ENCODE peak calls at places on chromosome 19, in five cellular contexts. O is transverse colon, A is ovary, Q is Peyer's patch, D is testis. S is an unnamed sample.

GRCh38 chr19:13122980-13123957 is 5.2 kb downstream of the NACC1 start:
- DNase-seq in O (no peak), D (no peak), Q (no peak), A (no peak), S (no peak)

GRCh38 chr19:34430738-34431625 is 2.8 kb downstream of the UBA2 start:
- DNase-seq in Q (no peak), O (no peak), D (no peak), A (no peak), S (no peak)

GRCh38 chr19:29404015-29404414 is 121.8 kb upstream of the VSTM2B start:
- DNase-seq in O (no peak), A (no peak), D (no peak), Q (no peak), S (no peak)

GRCh38 chr19:19531951-19532805 is 3.5 kb downstream of the YJEFN3 start:
- DNase-seq in O (peak), D (peak), Q (peak), A (peak), S (peak)

GRCh38 chr19:47019431-47020041 is at the start of gene NPAS1:
- DNase-seq in A (no peak), O (no peak), Q (no peak), D (no peak), S (no peak)

GRCh38 chr19:48614436-48615144 is at the start of gene FAM83E:
- DNase-seq in O (peak), D (no peak), Q (peak), A (no peak), S (peak)

GRCh38 chr19:17405250-17406038 is at the start of gene BST2:
- DNase-seq in A (peak), D (peak), O (peak), Q (peak), S (peak)

GRCh38 chr19:13622727-13623126 is 116.4 kb upstream of the CACNA1A start:
- DNase-seq in O (no peak), A (no peak), D (no peak), Q (no peak), S (no peak)

GRCh38 chr19:29694166-29694565 is 20.9 kb downstream of the C19orf12 start:
- DNase-seq in Q (no peak), O (no peak), D (no peak), A (no peak), S (no peak)

GRCh38 chr19:50790365-50790825 is at the start of gene ACP4:
- DNase-seq in A (no peak), O (no peak), D (no peak), Q (no peak), S (no peak)

GRCh38 chr19:50790898-50791562 is 815 bp downstream of the ACP4 start:
- DNase-seq in D (no peak), O (no peak), A (no peak), Q (no peak), S (no peak)

GRCh38 chr19:50792246-50792851 is 2.1 kb downstream of the ACP4 start:
- DNase-seq in O (no peak), A (no peak), D (no peak), Q (no peak), S (no peak)

GRCh38 chr19:50792852-50793250 is 2.6 kb downstream of the ACP4 start:
- DNase-seq in D (no peak), A (no peak), O (no peak), Q (no peak), S (no peak)

GRCh38 chr19:50791594-50792245 is 1.5 kb downstream of the ACP4 start:
- DNase-seq in O (no peak), D (no peak), Q (no peak), A (no peak), S (no peak)
- TF ChIP-seq POLR2A in O (no peak), D (no peak), Q (no peak), A (no peak), S (no peak)

GRCh38 chr19:42392165-42392564 is 2.1 kb upstream of the CNFN start:
- DNase-seq in Q (no peak), A (no peak), O (no peak), D (no peak), S (no peak)

GRCh38 chr19:42389899-42390298 is at the start of gene CNFN:
- DNase-seq in Q (no peak), O (no peak), D (no peak), A (no peak), S (no peak)

GRCh38 chr19:42388851-42389489 is 1.1 kb downstream of the CNFN start:
- DNase-seq in D (no peak), Q (no peak), O (no peak), A (no peak), S (no peak)

GRCh38 chr19:42386974-42387707 is 3.0 kb downstream of the CNFN start:
- DNase-seq in Q (peak), O (peak), D (peak), A (no peak), S (peak)
- TF ChIP-seq POLR2A in Q (no peak), O (peak), D (no peak), A (no peak), S (no peak)

GRCh38 chr19:11535792-11536595 is 2.7 kb upstream of the CNN1 start:
- DNase-seq in A (peak), O (peak), D (peak), Q (peak), S (peak)
- TF ChIP-seq POLR2A in A (peak), O (peak), D (peak), Q (no peak), S (no peak)

GRCh38 chr19:31500921-31501320 is 151.7 kb upstream of the TSHZ3 start:
- DNase-seq in A (no peak), O (no peak), D (no peak), Q (no peak), S (no peak)

GRCh38 chr19:31503211-31503610 is 154.0 kb upstream of the TSHZ3 start:
- DNase-seq in Q (no peak), D (no peak), A (no peak), O (no peak), S (no peak)

GRCh38 chr19:31500540-31500830 is 151.2 kb upstream of the TSHZ3 start:
- DNase-seq in A (no peak), D (no peak), Q (no peak), O (no peak), S (no peak)

GRCh38 chr19:31502536-31503170 is 153.4 kb upstream of the TSHZ3 start:
- DNase-seq in D (no peak), O (no peak), A (no peak), Q (no peak), S (no peak)

GRCh38 chr19:31501427-31502195 is 152.4 kb upstream of the TSHZ3 start:
- DNase-seq in D (no peak), A (no peak), O (no peak), Q (no peak), S (no peak)
- TF ChIP-seq POLR2A in D (no peak), A (no peak), O (no peak), Q (no peak), S (no peak)

DNA sequence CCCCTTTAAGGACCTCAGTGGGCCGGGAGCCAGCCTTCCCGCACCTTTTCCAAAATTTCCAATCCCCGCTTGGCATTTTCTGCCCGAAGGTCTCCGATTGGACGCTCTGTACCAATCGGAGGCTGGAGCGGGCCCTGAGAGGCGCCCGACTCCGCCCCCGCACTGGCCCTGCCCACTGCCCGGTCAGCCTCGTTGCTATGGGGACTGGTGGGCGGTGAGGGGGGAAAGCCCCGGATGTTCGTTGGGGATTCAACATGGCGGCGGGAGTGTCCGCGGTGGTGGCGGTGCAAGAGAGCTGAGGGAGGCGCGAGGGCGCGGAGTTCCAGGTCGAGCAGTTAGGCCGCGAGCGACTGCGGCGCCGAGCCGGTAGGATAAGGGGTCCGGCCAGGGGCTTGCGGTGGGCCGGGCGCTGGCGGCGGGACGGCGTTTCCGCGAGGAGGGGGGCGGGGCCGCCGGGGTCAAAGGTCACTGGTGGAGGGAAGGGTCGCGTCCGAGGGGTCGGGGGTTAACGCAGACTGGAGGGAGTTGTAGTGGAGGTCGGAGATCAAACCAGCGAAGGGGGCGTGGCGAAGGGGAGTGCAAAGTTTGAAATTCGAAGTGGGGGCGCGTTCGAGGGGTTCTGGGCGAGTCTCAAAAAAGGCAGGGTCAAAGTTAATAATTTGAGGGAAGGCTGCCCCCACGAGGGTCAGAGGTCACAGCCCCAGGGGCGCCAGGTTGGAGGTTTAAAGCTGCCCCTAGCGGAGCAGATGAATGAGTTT is at the start of gene PAK4:
- DNase-seq in Q (peak), D (peak), A (peak), O (peak), S (peak)
- TF ChIP-seq POLR2A in Q (peak), D (peak), A (peak), O (peak), S (no peak)

GRCh38 chr19:4516939-4517300 is 1.4 kb downstream of the PLIN4 start:
- DNase-seq in A (no peak), Q (no peak), D (no peak), O (no peak), S (no peak)
- TF ChIP-seq POLR2A in A (no peak), Q (no peak), D (no peak), O (no peak), S (no peak)

DNA sequence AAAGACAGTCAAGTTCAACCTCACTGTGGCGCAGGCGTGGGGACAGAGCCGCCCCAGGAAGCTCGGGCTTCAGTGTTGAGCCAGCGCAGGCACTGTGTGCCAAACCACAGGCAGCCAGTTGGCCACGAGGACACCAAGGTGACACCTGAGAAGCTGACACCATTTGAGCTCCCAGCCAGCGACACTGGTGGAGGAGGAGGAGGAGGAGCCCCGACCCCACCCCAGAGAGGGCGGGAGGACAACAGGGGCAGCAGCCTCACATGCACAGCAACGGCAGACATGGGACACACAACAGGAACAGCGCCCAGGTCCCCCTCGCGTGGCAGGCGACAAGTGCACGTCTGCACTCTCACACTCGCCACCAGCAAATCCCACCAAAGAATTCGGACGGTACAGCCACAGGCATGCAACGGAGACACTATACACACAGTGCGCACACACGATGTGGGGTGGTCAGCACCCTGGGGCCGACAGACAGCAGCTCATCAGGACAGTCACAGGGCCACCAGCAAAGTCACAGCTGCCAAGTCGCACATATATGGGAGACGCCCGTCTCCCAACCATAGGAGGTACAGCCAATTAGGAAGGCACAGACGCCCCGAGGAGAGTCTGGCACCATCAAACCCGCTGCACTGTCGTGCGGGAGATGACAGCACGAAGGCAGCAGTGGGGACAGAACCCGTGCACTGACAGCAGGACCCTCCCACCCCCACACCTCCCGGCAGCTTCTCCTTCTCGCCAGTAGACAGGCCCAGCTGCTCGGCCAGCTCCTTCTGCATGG is 3.4 kb downstream of the EIF3G start:
- DNase-seq in D (no peak), Q (no peak), O (no peak), A (no peak), S (no peak)
- TF ChIP-seq POLR2A in D (no peak), Q (no peak), O (no peak), A (no peak), S (no peak)

GRCh38 chr19:50288954-50289353 is 40.2 kb downstream of the KCNC3 start:
- DNase-seq in Q (no peak), O (no peak), D (no peak), A (no peak), S (no peak)

GRCh38 chr19:50290011-50290410 is 39.2 kb downstream of the KCNC3 start:
- DNase-seq in A (no peak), Q (no peak), D (no peak), O (no peak), S (no peak)

GRCh38 chr19:50287331-50287730 is 41.8 kb downstream of the KCNC3 start:
- DNase-seq in A (no peak), O (no peak), D (no peak), Q (no peak), S (no peak)

GRCh38 chr19:50285833-50286232 is 43.3 kb downstream of the KCNC3 start:
- DNase-seq in D (no peak), O (no peak), Q (no peak), A (no peak), S (no peak)

DNA sequence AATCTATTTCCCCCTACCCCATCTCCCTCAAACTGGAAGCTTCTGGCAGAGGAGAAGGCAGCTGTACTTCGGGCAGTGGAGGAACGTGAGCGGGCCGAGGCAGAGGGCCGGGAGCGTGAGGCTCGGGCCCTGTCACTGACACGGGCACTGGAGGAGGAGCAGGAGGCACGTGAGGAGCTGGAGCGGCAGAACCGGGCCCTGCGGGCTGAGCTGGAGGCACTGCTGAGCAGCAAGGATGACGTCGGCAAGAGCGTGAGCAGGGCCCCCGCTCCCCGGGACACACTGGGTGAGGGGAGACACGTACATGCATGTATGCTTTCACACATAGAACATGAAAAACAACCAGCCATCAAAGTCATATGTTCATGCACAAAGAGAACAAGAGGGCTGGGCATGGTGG is 42.7 kb downstream of the KCNC3 start:
- DNase-seq in D (no peak), Q (no peak), A (no peak), O (no peak), S (no peak)
- TF ChIP-seq POLR2A in D (no peak), Q (no peak), A (no peak), O (no peak), S (no peak)

GRCh38 chr19:58474291-58474996 is 1.7 kb upstream of the ZNF446 start:
- DNase-seq in O (no peak), A (no peak), Q (no peak), D (no peak), S (no peak)
- TF ChIP-seq POLR2A in O (no peak), A (no peak), Q (no peak), D (no peak), S (no peak)

DNA sequence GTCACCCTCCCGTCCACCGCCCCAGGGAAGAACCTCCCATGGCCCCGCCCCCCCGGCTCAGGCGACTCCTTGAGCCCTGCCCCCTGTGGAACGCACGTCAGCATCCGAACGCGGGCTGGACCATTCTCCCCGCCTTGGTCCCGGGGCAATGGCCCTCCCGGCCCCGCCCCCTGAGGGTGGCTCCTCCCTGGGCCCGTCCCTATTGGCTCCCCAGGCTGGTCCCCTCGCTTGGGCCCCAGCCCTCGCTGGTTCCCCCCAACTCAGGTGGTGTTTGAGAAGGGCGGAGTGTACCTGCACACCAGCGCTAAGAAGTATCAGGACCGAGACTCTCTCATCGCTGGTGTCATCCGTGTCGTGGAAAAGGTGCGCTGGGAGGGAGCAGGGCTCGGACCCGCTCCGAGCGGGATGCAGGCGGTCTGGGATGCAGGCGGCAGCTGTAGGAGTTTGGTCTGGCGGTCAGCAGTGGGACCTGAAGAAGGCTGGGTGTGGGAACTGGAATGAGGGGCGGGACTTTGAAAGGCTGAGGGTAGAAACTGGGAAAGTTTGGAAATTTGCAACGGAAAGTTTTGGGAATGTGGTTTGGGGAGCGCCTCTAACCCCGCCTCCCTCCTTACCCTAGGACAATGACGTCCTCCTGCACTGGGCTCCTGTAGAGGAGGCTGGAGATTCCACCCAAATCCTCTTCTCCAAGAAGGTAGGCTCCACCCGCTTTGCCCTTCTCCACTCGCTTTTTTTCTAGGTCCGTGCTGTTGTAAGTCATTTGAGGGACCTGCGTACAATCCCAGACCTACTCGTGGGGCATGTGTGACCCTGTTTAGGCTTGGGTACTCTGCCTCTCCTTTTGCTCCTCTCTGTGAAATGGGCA is 609 bp downstream of the TBC1D17 start:
- DNase-seq in D (peak), O (peak), Q (peak), A (peak), S (peak)
- TF ChIP-seq POLR2A in D (no peak), O (peak), Q (no peak), A (no peak), S (no peak)

S was measured in stomach.